ENCODE peak calls at places on chromosomes 2 and 18, in eight cellular contexts. G is adrenal gland, W is spleen, Q is esophagus squamous epithelium, I is ovary, C is A549, F is thyroid gland, U is tibial nerve. S is an unnamed sample.

GRCh38 chr2:175167076-175167791 is 769 bp downstream of the ATF2 start:
- DNase-seq in Q (peak; percentile 1), G (peak; percentile 61), W (no peak), C (peak; percentile 32), I (no peak), F (peak; percentile 54), U (peak; percentile 22), S (peak; percentile 28)

GRCh38 chr2:136448435-136448834 is 316.9 kb upstream of the THSD7B start:
- DNase-seq in U (no peak), C (no peak), I (no peak), G (no peak), W (no peak), Q (no peak), F (no peak), S (no peak)

GRCh38 chr2:127219716-127220090 is 396 bp downstream of the CYP27C1 start:
- DNase-seq in U (no peak), C (no peak), W (no peak), I (peak; percentile 44), G (no peak), Q (no peak), F (peak; percentile 6), S (no peak)

GRCh38 chr2:160043265-160043664 is 19.1 kb downstream of the PLA2R1 start:
- DNase-seq in F (no peak), Q (no peak), W (no peak), C (no peak), I (no peak), G (no peak), U (no peak), S (no peak)

GRCh38 chr2:54342603-54343002 is 86.6 kb upstream of the TSPYL6 start:
- DNase-seq in G (no peak), C (no peak), F (no peak), U (no peak), I (no peak), W (no peak), Q (no peak), S (no peak)

GRCh38 chr18:9454061-9454703 is 21.1 kb upstream of the RALBP1 start:
- DNase-seq in I (no peak), F (no peak), C (no peak), U (no peak), Q (no peak), W (no peak), G (no peak), S (no peak)

GRCh38 chr2:108927936-108928659 is 60.9 kb downstream of the EDAR start:
- DNase-seq in I (no peak), F (peak; percentile 20), C (peak; percentile 61), U (peak; percentile 60), G (peak; percentile 46), W (peak; percentile 50), Q (no peak), S (no peak)

GRCh38 chr2:208172125-208172524 is 8.7 kb upstream of the CRYGA start:
- DNase-seq in G (peak; percentile 13), C (no peak), Q (no peak), I (no peak), W (no peak), F (no peak), U (peak; percentile 28), S (no peak)

GRCh38 chr2:201532686-201533304 is 81.3 kb downstream of the STRADB start:
- DNase-seq in I (no peak), C (no peak), G (no peak), Q (no peak), F (no peak), W (no peak), U (no peak), S (no peak)

GRCh38 chr2:158305501-158305900 is 151.1 kb downstream of the CCDC148 start:
- DNase-seq in G (no peak), U (no peak), Q (no peak), C (no peak), W (no peak), I (no peak), F (no peak), S (no peak)

GRCh38 chr2:137938204-137938603 is 26.1 kb upstream of the HNMT start:
- DNase-seq in C (no peak), I (no peak), Q (no peak), G (no peak), W (no peak), U (peak; percentile 16), F (no peak), S (no peak)

GRCh38 chr2:177020524-177021119 is 192.0 kb upstream of the HNRNPA3 start:
- DNase-seq in C (no peak), F (no peak), U (no peak), W (no peak), I (no peak), Q (no peak), G (no peak), S (no peak)

GRCh38 chr2:239919779-239920545 is 105.2 kb downstream of the NDUFA10 start:
- DNase-seq in F (no peak), U (no peak), C (no peak), W (peak; percentile 51), G (no peak), I (no peak), Q (no peak), S (no peak)

GRCh38 chr2:218223046-218223445 is 6.1 kb downstream of the ARPC2 start:
- DNase-seq in F (no peak), G (no peak), W (no peak), I (no peak), C (no peak), U (no peak), Q (no peak), S (no peak)

GRCh38 chr2:939936-940620 is 10.6 kb upstream of the SNTG2 start:
- DNase-seq in C (no peak), Q (no peak), U (no peak), I (no peak), W (no peak), F (no peak), G (no peak), S (no peak)

GRCh38 chr2:37616674-37616999 is 54.8 kb downstream of the CDC42EP3 start:
- DNase-seq in F (no peak), C (no peak), U (no peak), W (no peak), Q (no peak), G (no peak), I (no peak), S (no peak)

GRCh38 chr2:71471276-71471675 is 17.9 kb downstream of the DYSF start:
- DNase-seq in I (no peak), U (no peak), C (no peak), Q (no peak), G (no peak), W (no peak), F (no peak), S (no peak)

DNA sequence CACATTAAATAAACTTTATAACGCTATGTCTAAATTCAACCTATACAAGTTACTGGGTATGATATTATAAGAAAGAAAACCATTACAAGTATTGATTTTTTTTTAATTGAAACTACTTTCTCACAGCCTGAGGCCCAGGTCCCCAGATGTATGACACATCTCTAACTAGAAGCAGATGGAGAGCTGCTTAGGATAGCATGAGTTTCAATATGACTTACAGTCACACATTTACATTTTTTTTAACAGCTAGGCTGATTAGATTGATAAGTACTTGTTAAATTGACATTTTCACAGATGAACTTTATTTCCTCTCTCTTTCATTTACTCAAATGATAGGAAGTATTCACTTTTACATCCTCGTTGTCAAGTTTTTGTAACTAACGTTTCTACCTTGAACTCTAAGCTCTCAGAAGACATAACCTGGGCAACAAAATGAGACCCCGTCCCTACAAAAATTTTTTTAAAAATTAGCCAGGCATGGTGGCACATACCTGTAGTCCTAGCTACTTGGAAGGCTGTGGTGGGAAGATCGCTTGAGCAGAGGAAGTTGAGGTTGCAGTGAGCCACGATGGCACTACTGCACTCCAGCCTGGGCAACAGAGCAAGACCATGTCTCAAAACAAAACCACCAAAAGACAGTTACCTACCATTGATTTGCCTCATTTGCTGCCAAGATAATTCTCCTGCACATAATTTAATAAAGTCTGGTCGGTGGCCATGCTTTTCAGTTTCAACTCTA is 52.4 kb downstream of the STK39 start:
- DNase-seq in F (no peak), I (no peak), U (no peak), W (peak; percentile 79), Q (no peak), G (no peak), C (no peak), S (no peak)
- H3K27ac ChIP-seq in F (no peak overlapping the region), I (no peak overlapping the region), U (no peak overlapping the region), W (peak overlapping the region; percentile 64), Q (peak overlapping the region; percentile 1), G (no peak overlapping the region), C (no peak overlapping the region), S (no peak overlapping the region)

GRCh38 chr2:129035992-129036391 is 717.3 kb upstream of the HS6ST1 start:
- DNase-seq in W (no peak), F (no peak), U (no peak), C (no peak), Q (no peak), I (no peak), G (no peak), S (no peak)
- TF ChIP-seq CTCF in W (no peak), F (no peak), U (no peak), C (no peak), Q (no peak), I (no peak), G (no peak), S (no peak)

DNA sequence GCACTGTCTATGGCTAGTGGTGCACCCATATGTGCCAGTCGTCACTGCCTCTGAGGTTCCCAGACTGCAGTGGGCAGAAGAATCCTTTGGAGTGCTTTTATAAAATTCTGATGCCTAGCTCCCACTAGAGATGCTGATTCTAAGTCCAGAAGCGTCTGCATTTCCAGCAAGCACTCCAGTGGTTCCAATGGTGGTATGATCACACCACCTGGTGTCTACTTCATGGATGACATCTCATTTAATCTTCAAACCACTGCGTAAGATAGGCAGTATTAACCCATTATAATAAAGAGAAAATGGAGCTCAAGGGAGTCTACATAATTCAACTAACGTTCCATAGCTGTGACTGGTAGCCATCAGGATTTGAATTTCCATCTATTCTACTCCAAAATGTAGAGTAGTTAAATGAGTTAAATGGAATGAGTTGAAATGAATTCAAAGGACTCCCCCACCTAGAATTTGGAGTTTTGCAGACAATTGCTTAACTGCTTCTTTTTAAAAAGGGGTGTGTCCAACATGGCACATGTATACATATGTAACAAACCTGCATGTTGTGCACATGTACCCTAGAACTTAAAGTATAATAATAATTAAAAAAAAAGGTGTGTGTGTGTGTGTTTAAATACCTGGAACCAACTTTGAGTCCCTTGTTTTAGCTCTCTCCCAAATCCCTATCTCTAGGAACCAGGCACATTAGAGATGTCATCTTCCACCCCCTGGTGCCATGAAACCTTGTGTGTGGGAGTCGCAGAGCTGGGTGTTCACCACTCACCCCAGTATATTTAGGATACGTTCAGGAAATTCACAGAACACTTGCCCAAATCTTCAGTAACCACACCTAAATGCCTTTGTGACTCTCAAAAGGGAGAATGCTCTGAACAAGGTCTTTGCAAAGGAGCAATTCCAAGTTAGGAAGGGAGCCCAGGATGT is 14.1 kb downstream of the LAMA3 start:
- DNase-seq in C (peak; percentile 79), G (peak; percentile 35), F (no peak), Q (no peak), U (peak; percentile 35), W (no peak), I (no peak), S (no peak)
- TF ChIP-seq POLR2A in C (no peak), G (no peak), F (no peak), Q (no peak), U (no peak), W (no peak), I (no peak), S (no peak)

DNA sequence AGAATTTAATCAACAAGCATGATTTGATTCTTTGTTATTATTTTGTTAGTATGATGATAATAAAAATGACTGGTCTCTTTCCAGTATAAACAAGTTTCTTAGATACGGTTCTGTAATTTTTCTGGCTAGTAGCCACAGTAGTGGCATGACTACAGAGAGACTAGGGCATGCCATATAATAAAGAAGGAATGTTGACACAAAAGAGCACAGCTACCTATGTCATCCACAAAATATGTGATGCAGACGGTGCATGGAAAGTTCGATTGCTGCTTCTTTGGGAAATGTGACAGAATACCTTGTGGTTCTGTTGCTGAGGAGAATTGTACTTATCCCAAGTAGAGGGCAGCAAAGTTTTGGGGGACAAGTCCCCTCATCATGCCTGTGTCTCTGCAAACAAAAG is 26.1 kb upstream of the SETBP1 start:
- DNase-seq in W (no peak), F (no peak), Q (no peak), G (no peak), U (no peak), C (peak; percentile 36), I (no peak), S (no peak)
- H3K27ac ChIP-seq in W (no peak overlapping the region), F (no peak overlapping the region), Q (no peak overlapping the region), G (no peak overlapping the region), U (no peak overlapping the region), C (no peak overlapping the region), I (no peak overlapping the region), S (no peak overlapping the region)